ENCODE peak calls at places on chromosomes 5 and 9, in nine cellular contexts. One of them, this sample, is unnamed.

GRCh38 chr5:69504036-69504435 is 11.4 kb downstream of the OCLN start:
- DNase-seq in mesenteric fat pad: no peak
- DNase-seq in occipital lobe: no peak
- DNase-seq in fibroblast of pulmonary artery: no peak
- DNase-seq in WTC11: no peak
- DNase-seq in stimulated activated CD8-positive, alpha-beta memory T cell treated with anti-CD3 and anti-CD28 coated beads, Interleukin-4, amount 100 ng/mL, for 1 hour: no peak
- DNase-seq in HepG2: no peak
- DNase-seq in GM13977: no peak
- DNase-seq in A549: no peak
- DNase-seq in this sample: no peak

GRCh38 chr5:160269017-160269416 is 39.7 kb downstream of the FABP6 start:
- DNase-seq in WTC11: no peak
- DNase-seq in mesenteric fat pad: no peak
- DNase-seq in fibroblast of pulmonary artery: peak
- DNase-seq in GM13977: no peak
- DNase-seq in A549: no peak
- DNase-seq in occipital lobe: peak
- DNase-seq in stimulated activated CD8-positive, alpha-beta memory T cell treated with anti-CD3 and anti-CD28 coated beads, Interleukin-4, amount 100 ng/mL, for 1 hour: no peak
- DNase-seq in HepG2: no peak
- DNase-seq in this sample: no peak

GRCh38 chr9:121026260-121026691 is 23.8 kb downstream of the C5 start:
- DNase-seq in HepG2: peak
- DNase-seq in mesenteric fat pad: no peak
- DNase-seq in stimulated activated CD8-positive, alpha-beta memory T cell treated with anti-CD3 and anti-CD28 coated beads, Interleukin-4, amount 100 ng/mL, for 1 hour: no peak
- DNase-seq in WTC11: no peak
- DNase-seq in occipital lobe: no peak
- DNase-seq in GM13977: no peak
- DNase-seq in A549: no peak
- DNase-seq in fibroblast of pulmonary artery: peak
- DNase-seq in this sample: no peak

GRCh38 chr5:52502591-52502990 is 285.1 kb upstream of the ITGA1 start:
- DNase-seq in mesenteric fat pad: no peak
- DNase-seq in WTC11: no peak
- DNase-seq in HepG2: no peak
- DNase-seq in A549: no peak
- DNase-seq in occipital lobe: no peak
- DNase-seq in stimulated activated CD8-positive, alpha-beta memory T cell treated with anti-CD3 and anti-CD28 coated beads, Interleukin-4, amount 100 ng/mL, for 1 hour: no peak
- DNase-seq in fibroblast of pulmonary artery: no peak
- DNase-seq in GM13977: no peak
- DNase-seq in this sample: no peak

GRCh38 chr9:77450093-77450475 is 198.0 kb downstream of the GNA14 start:
- DNase-seq in WTC11: no peak
- DNase-seq in stimulated activated CD8-positive, alpha-beta memory T cell treated with anti-CD3 and anti-CD28 coated beads, Interleukin-4, amount 100 ng/mL, for 1 hour: no peak
- DNase-seq in mesenteric fat pad: no peak
- DNase-seq in HepG2: no peak
- DNase-seq in occipital lobe: no peak
- DNase-seq in A549: no peak
- DNase-seq in fibroblast of pulmonary artery: no peak
- DNase-seq in GM13977: no peak
- DNase-seq in this sample: no peak

GRCh38 chr5:111069839-111070238 is 1.7 kb upstream of the TSLP start:
- DNase-seq in A549: no peak
- DNase-seq in mesenteric fat pad: no peak
- DNase-seq in GM13977: no peak
- DNase-seq in occipital lobe: no peak
- DNase-seq in stimulated activated CD8-positive, alpha-beta memory T cell treated with anti-CD3 and anti-CD28 coated beads, Interleukin-4, amount 100 ng/mL, for 1 hour: no peak
- DNase-seq in WTC11: no peak
- DNase-seq in fibroblast of pulmonary artery: peak
- DNase-seq in HepG2: no peak
- DNase-seq in this sample: no peak

GRCh38 chr9:135476981-135477380 is 2.6 kb upstream of the PPP1R26 start:
- DNase-seq in occipital lobe: no peak
- DNase-seq in A549: no peak
- DNase-seq in GM13977: no peak
- DNase-seq in WTC11: no peak
- DNase-seq in mesenteric fat pad: no peak
- DNase-seq in stimulated activated CD8-positive, alpha-beta memory T cell treated with anti-CD3 and anti-CD28 coated beads, Interleukin-4, amount 100 ng/mL, for 1 hour: no peak
- DNase-seq in fibroblast of pulmonary artery: peak
- DNase-seq in HepG2: peak
- DNase-seq in this sample: no peak

GRCh38 chr9:108535526-108535925 is 320.3 kb downstream of the ACTL7B start:
- DNase-seq in fibroblast of pulmonary artery: peak
- DNase-seq in A549: peak
- DNase-seq in mesenteric fat pad: no peak
- DNase-seq in WTC11: peak
- DNase-seq in HepG2: peak
- DNase-seq in occipital lobe: no peak
- DNase-seq in stimulated activated CD8-positive, alpha-beta memory T cell treated with anti-CD3 and anti-CD28 coated beads, Interleukin-4, amount 100 ng/mL, for 1 hour: no peak
- DNase-seq in GM13977: peak
- DNase-seq in this sample: peak

GRCh38 chr9:104758974-104759373 is 5.0 kb upstream of the NIPSNAP3B start:
- DNase-seq in mesenteric fat pad: no peak
- DNase-seq in fibroblast of pulmonary artery: no peak
- DNase-seq in WTC11: no peak
- DNase-seq in A549: no peak
- DNase-seq in stimulated activated CD8-positive, alpha-beta memory T cell treated with anti-CD3 and anti-CD28 coated beads, Interleukin-4, amount 100 ng/mL, for 1 hour: no peak
- DNase-seq in HepG2: no peak
- DNase-seq in GM13977: no peak
- DNase-seq in occipital lobe: no peak
- DNase-seq in this sample: no peak

GRCh38 chr5:137856201-137856600 is 11.5 kb upstream of the MYOT start:
- DNase-seq in A549: no peak
- DNase-seq in stimulated activated CD8-positive, alpha-beta memory T cell treated with anti-CD3 and anti-CD28 coated beads, Interleukin-4, amount 100 ng/mL, for 1 hour: no peak
- DNase-seq in WTC11: no peak
- DNase-seq in mesenteric fat pad: no peak
- DNase-seq in HepG2: no peak
- DNase-seq in occipital lobe: no peak
- DNase-seq in GM13977: peak
- DNase-seq in fibroblast of pulmonary artery: no peak
- DNase-seq in this sample: no peak

GRCh38 chr5:141876628-141877477 is 1.4 kb downstream of the PCDH1 start:
- DNase-seq in occipital lobe: no peak
- DNase-seq in A549: no peak
- DNase-seq in stimulated activated CD8-positive, alpha-beta memory T cell treated with anti-CD3 and anti-CD28 coated beads, Interleukin-4, amount 100 ng/mL, for 1 hour: no peak
- DNase-seq in WTC11: peak
- DNase-seq in fibroblast of pulmonary artery: no peak
- DNase-seq in GM13977: no peak
- DNase-seq in mesenteric fat pad: peak
- DNase-seq in HepG2: no peak
- DNase-seq in this sample: no peak

GRCh38 chr5:151780348-151780747 is 8.6 kb downstream of the G3BP1 start:
- DNase-seq in GM13977: no peak
- DNase-seq in mesenteric fat pad: no peak
- DNase-seq in WTC11: peak
- DNase-seq in stimulated activated CD8-positive, alpha-beta memory T cell treated with anti-CD3 and anti-CD28 coated beads, Interleukin-4, amount 100 ng/mL, for 1 hour: no peak
- DNase-seq in HepG2: no peak
- DNase-seq in occipital lobe: no peak
- DNase-seq in fibroblast of pulmonary artery: no peak
- DNase-seq in A549: no peak
- DNase-seq in this sample: peak

GRCh38 chr9:92048924-92049625 is 66.1 kb downstream of the SPTLC1 start:
- DNase-seq in HepG2: no peak
- DNase-seq in stimulated activated CD8-positive, alpha-beta memory T cell treated with anti-CD3 and anti-CD28 coated beads, Interleukin-4, amount 100 ng/mL, for 1 hour: no peak
- DNase-seq in GM13977: no peak
- DNase-seq in fibroblast of pulmonary artery: no peak
- DNase-seq in WTC11: peak
- DNase-seq in occipital lobe: no peak
- DNase-seq in mesenteric fat pad: no peak
- DNase-seq in A549: no peak
- DNase-seq in this sample: no peak

GRCh38 chr5:75510836-75511434 is 494 bp downstream of the CERT1 start:
- DNase-seq in mesenteric fat pad: peak
- DNase-seq in stimulated activated CD8-positive, alpha-beta memory T cell treated with anti-CD3 and anti-CD28 coated beads, Interleukin-4, amount 100 ng/mL, for 1 hour: peak
- DNase-seq in WTC11: peak
- DNase-seq in A549: peak
- DNase-seq in occipital lobe: peak
- DNase-seq in fibroblast of pulmonary artery: peak
- DNase-seq in GM13977: peak
- DNase-seq in HepG2: peak
- DNase-seq in this sample: peak

GRCh38 chr9:20373263-20373662 is 249.0 kb downstream of the MLLT3 start:
- DNase-seq in occipital lobe: no peak
- DNase-seq in mesenteric fat pad: no peak
- DNase-seq in A549: no peak
- DNase-seq in WTC11: no peak
- DNase-seq in fibroblast of pulmonary artery: no peak
- DNase-seq in GM13977: no peak
- DNase-seq in stimulated activated CD8-positive, alpha-beta memory T cell treated with anti-CD3 and anti-CD28 coated beads, Interleukin-4, amount 100 ng/mL, for 1 hour: no peak
- DNase-seq in HepG2: no peak
- DNase-seq in this sample: no peak

GRCh38 chr5:84564311-84564710 is 179.6 kb upstream of the EDIL3 start:
- DNase-seq in WTC11: no peak
- DNase-seq in A549: no peak
- DNase-seq in fibroblast of pulmonary artery: peak
- DNase-seq in mesenteric fat pad: no peak
- DNase-seq in stimulated activated CD8-positive, alpha-beta memory T cell treated with anti-CD3 and anti-CD28 coated beads, Interleukin-4, amount 100 ng/mL, for 1 hour: no peak
- DNase-seq in occipital lobe: no peak
- DNase-seq in GM13977: no peak
- DNase-seq in HepG2: no peak
- DNase-seq in this sample: no peak

GRCh38 chr5:146564036-146564762 is 48.2 kb upstream of the GPR151 start:
- DNase-seq in WTC11: no peak
- DNase-seq in fibroblast of pulmonary artery: no peak
- DNase-seq in mesenteric fat pad: no peak
- DNase-seq in GM13977: no peak
- DNase-seq in A549: no peak
- DNase-seq in occipital lobe: no peak
- DNase-seq in stimulated activated CD8-positive, alpha-beta memory T cell treated with anti-CD3 and anti-CD28 coated beads, Interleukin-4, amount 100 ng/mL, for 1 hour: no peak
- DNase-seq in HepG2: no peak
- DNase-seq in this sample: no peak

GRCh38 chr5:173028811-173029327 is 27.3 kb upstream of the CREBRF start:
- DNase-seq in mesenteric fat pad: no peak
- DNase-seq in WTC11: no peak
- DNase-seq in GM13977: no peak
- DNase-seq in fibroblast of pulmonary artery: no peak
- DNase-seq in stimulated activated CD8-positive, alpha-beta memory T cell treated with anti-CD3 and anti-CD28 coated beads, Interleukin-4, amount 100 ng/mL, for 1 hour: no peak
- DNase-seq in A549: no peak
- DNase-seq in HepG2: no peak
- DNase-seq in occipital lobe: no peak
- DNase-seq in this sample: no peak

GRCh38 chr9:127187231-127187956 is 65.0 kb upstream of the ANGPTL2 start:
- DNase-seq in mesenteric fat pad: no peak
- DNase-seq in WTC11: no peak
- DNase-seq in occipital lobe: no peak
- DNase-seq in A549: peak
- DNase-seq in stimulated activated CD8-positive, alpha-beta memory T cell treated with anti-CD3 and anti-CD28 coated beads, Interleukin-4, amount 100 ng/mL, for 1 hour: no peak
- DNase-seq in HepG2: peak
- DNase-seq in fibroblast of pulmonary artery: peak
- DNase-seq in GM13977: no peak
- DNase-seq in this sample: no peak

GRCh38 chr5:133980652-133981051 is 12.2 kb upstream of the C5orf15 start:
- DNase-seq in occipital lobe: no peak
- DNase-seq in mesenteric fat pad: peak
- DNase-seq in stimulated activated CD8-positive, alpha-beta memory T cell treated with anti-CD3 and anti-CD28 coated beads, Interleukin-4, amount 100 ng/mL, for 1 hour: no peak
- DNase-seq in HepG2: no peak
- DNase-seq in GM13977: no peak
- DNase-seq in A549: no peak
- DNase-seq in WTC11: no peak
- DNase-seq in fibroblast of pulmonary artery: no peak
- DNase-seq in this sample: no peak